ENCODE peak calls at places on chromosomes 16 and 17, in seven cellular contexts. T is AG08396; O is stimulated activated CD4-positive, alpha-beta T cell treated with anti-CD3 and anti-CD28 coated beads, Interleukin-12 subunit alpha, Interleukin-12 subunit beta, amount 100 ng/mL, for 48 hours; V is activated naive CD4-positive, alpha-beta T cell treated with anti-CD3 and anti-CD28 coated beads, Interleukin-2, amount 10 ng/mL, durations not matched to agents 7 days and 5 days; R is epithelial cell of esophagus; P is nephron progenitor cell; X is AG04449. Y is an unnamed sample.

GRCh38 chr16:67872131-67872630 is 671 bp upstream of the EDC4 start:
- DNase-seq in T (no peak), O (no peak), V (no peak), R (no peak), P (no peak), X (no peak), Y (no peak)

GRCh38 chr17:45639297-45639849 is 144.7 kb upstream of the CRHR1 start:
- DNase-seq in T (peak), O (no peak), V (no peak), R (peak), P (no peak), X (no peak), Y (no peak)

GRCh38 chr16:53065436-53066165 is 10.8 kb downstream of the CHD9 start:
- DNase-seq in T (no peak), O (no peak), V (no peak), R (no peak), P (no peak), X (no peak), Y (no peak)

GRCh38 chr16:70688266-70688742 is 2.5 kb upstream of the MTSS2 start:
- DNase-seq in T (peak), O (no peak), V (no peak), R (no peak), P (no peak), X (no peak), Y (no peak)

GRCh38 chr17:35342207-35342744 is 31.1 kb downstream of the SLFN11 start:
- DNase-seq in T (no peak), O (no peak), V (no peak), R (no peak), P (no peak), X (no peak), Y (no peak)

GRCh38 chr16:88857728-88858339 is 907 bp downstream of the TRAPPC2L start:
- DNase-seq in T (peak), O (peak), V (peak), R (peak), P (peak), X (peak), Y (peak)

GRCh38 chr17:43039646-43040045 is 14.6 kb downstream of the RND2 start:
- DNase-seq in T (no peak), O (no peak), V (no peak), R (no peak), P (no peak), X (no peak), Y (no peak)

GRCh38 chr17:62791235-62792121 is 16.6 kb downstream of the MARCHF10 start:
- DNase-seq in T (peak), O (no peak), V (no peak), R (peak), P (no peak), X (peak), Y (no peak)

GRCh38 chr17:17605747-17606083 is 14.2 kb upstream of the PEMT start:
- DNase-seq in T (peak), O (no peak), V (no peak), R (no peak), P (no peak), X (no peak), Y (no peak)

GRCh38 chr16:82835487-82836160 is 208.9 kb downstream of the CDH13 start:
- DNase-seq in T (no peak), O (no peak), V (no peak), R (peak), P (no peak), X (no peak), Y (peak)

GRCh38 chr17:5078106-5079028 is at the start of gene ZFP3:
- DNase-seq in T (peak), O (peak), V (peak), R (peak), P (no peak), X (peak), Y (no peak)

GRCh38 chr17:72192409-72193192 is 71.8 kb downstream of the SOX9 start:
- DNase-seq in T (peak), O (no peak), V (no peak), R (peak), P (no peak), X (peak), Y (peak)

GRCh38 chr17:77392376-77393273 is 251.9 kb downstream of the SEC14L1 start:
- DNase-seq in T (peak), O (no peak), V (no peak), R (no peak), P (peak), X (no peak), Y (no peak)

GRCh38 chr17:79831367-79832210 is 7.7 kb downstream of the CBX4 start:
- DNase-seq in T (peak), O (no peak), V (no peak), R (no peak), P (peak), X (no peak), Y (no peak)